ENCODE peak calls at places on chromosomes 16 and 17, in four cellular contexts. O, E, F and H are unnamed samples.

GRCh38 chr17:12530126-12530525 is 135.6 kb upstream of the MYOCD start:
- DNase-seq in F (no peak), E (no peak), O (no peak), H (no peak)

GRCh38 chr17:31491794-31492171 is 100.3 kb downstream of the RAB11FIP4 start:
- DNase-seq in E (no peak), F (no peak), O (no peak), H (no peak)

GRCh38 chr16:50839920-50840729 is 98.2 kb downstream of the CYLD start:
- DNase-seq in E (no peak), O (no peak), F (no peak), H (no peak)

GRCh38 chr16:72947379-72948237 is 100.3 kb downstream of the ZFHX3 start:
- DNase-seq in O (no peak), E (no peak), F (no peak), H (no peak)

GRCh38 chr17:30000001-30000754 is 58.7 kb downstream of the EFCAB5 start:
- DNase-seq in E (no peak), F (peak; percentile 16), O (no peak), H (no peak)

GRCh38 chr16:79172306-79172705 is 428.2 kb downstream of the MAF start:
- DNase-seq in O (no peak), E (no peak), F (no peak), H (no peak)

GRCh38 chr17:65385071-65385470 is 176.4 kb downstream of the AXIN2 start:
- DNase-seq in O (no peak), E (no peak), F (no peak), H (no peak)

GRCh38 chr17:81923302-81924260 is 4.0 kb downstream of the MAFG start:
- DNase-seq in O (no peak), E (peak; percentile 89), F (peak; percentile 85), H (peak; percentile 62)

GRCh38 chr16:83947642-83948234 is 5.3 kb upstream of the OSGIN1 start:
- DNase-seq in E (no peak), F (no peak), O (no peak), H (no peak)

GRCh38 chr16:44655-45054 is 8.8 kb downstream of the POLR3K start:
- DNase-seq in F (no peak), E (no peak), O (no peak), H (no peak)

GRCh38 chr17:2814499-2815341 is 18.5 kb downstream of the RAP1GAP2 start:
- DNase-seq in O (no peak), E (no peak), F (no peak), H (no peak)

GRCh38 chr17:37494401-37494831 is 4.7 kb downstream of the DUSP14 start:
- DNase-seq in E (no peak), F (no peak), O (no peak), H (no peak)

GRCh38 chr16:22813223-22813945 is 578 bp upstream of the HS3ST2 start:
- DNase-seq in O (peak; percentile 73), F (peak; percentile 27), E (no peak), H (no peak)

GRCh38 chr16:90077757-90078593 is 844 bp upstream of the PRDM7 start:
- DNase-seq in F (peak; percentile 46), E (no peak), O (no peak), H (peak; percentile 16)
- TF ChIP-seq CTCF in F (no peak), E (no peak), O (no peak), H (no peak)

DNA sequence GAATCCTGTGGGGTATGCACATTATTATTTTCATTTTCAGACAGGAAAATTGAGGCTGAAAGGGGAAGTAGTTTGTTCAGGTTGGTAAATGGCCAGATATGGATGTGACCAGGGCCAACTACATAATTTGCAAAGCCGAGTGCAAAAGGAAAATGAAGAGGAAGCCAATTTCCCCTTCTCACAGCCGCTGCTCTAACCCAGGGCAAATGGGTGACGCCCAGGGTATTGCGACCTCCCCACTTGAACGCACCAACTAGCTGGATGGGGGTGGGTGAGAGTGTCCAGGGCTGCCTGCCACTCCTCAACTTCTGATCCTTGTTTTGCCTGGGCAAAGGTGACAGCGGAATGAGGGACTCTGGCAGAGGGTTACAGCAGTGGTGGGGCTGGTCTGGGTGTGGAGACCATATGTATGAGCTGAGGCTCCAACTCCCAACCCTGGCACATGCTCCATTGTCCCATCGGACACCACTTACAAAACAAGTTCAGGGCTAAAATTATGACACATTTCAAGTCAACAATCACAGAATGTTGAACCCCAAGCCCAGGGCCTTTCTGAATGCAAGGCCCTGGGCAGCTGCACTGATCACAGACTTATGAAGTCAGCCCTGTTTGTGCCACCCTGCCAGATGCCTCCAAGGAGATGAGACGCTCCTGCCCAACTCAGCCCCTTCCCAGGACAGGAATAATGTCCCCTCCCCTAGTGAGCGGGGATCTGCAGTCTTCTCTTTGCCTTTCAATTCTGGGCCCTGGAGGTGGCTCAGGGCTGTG is 1.7 kb downstream of the ANKRD40CL start:
- DNase-seq in F (no peak), O (no peak), E (no peak), H (no peak)
- TF ChIP-seq CTCF in F (no peak), O (no peak), E (no peak), H (no peak)

GRCh38 chr16:20349615-20350014 is 2.9 kb downstream of the UMOD start:
- DNase-seq in F (no peak), E (no peak), O (no peak), H (no peak)

GRCh38 chr16:20347666-20348364 is 4.7 kb downstream of the UMOD start:
- DNase-seq in F (no peak), E (no peak), O (no peak), H (no peak)

GRCh38 chr16:20352615-20353014 is at the start of gene UMOD:
- DNase-seq in F (no peak), O (no peak), E (no peak), H (no peak)

GRCh38 chr16:20344630-20345029 is 7.9 kb downstream of the UMOD start:
- DNase-seq in F (no peak), O (no peak), E (no peak), H (no peak)

GRCh38 chr16:20348365-20349185 is 3.9 kb downstream of the UMOD start:
- DNase-seq in E (no peak), O (no peak), F (no peak), H (no peak)
- TF ChIP-seq CTCF in E (no peak), O (no peak), F (no peak), H (no peak)

DNA sequence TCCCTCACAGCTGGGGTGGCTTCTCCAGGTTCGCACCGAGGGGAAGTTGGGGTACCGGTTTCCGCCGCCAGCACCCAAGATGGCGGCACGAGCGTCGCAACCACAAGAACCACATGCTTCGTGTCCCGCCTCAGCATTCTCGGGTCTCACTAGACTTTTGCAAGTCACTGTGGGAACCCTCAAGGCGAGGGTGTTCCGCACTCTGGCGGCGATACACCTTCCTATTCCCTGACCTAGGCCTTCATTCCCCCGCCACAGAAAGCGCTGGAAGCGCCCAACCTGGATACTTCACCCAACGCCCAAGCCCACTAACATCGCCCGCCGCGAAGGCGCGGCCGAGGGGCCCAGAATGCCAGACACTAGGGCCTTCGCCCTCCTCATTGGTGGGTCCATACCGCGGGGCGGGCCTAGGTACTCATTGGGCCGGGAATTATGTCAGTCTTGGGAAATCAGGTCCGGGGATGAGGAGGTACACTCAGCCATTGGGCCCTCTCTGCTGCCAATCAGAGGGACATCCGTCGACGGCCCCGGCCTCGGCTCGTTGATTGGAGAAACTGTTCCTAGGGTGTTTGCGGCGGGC is 328 bp upstream of the NFE2L1 start:
- DNase-seq in F (peak; percentile 100), O (peak; percentile 100), E (peak; percentile 99), H (peak; percentile 100)
- TF ChIP-seq CTCF in F (no peak), O (no peak), E (no peak), H (no peak)

GRCh38 chr17:57834146-57834741 is 15.6 kb downstream of the MRPS23 start:
- DNase-seq in E (no peak), F (no peak), O (no peak), H (no peak)

GRCh38 chr17:57832299-57832698 is 17.5 kb downstream of the MRPS23 start:
- DNase-seq in F (no peak), E (no peak), O (no peak), H (no peak)

GRCh38 chr17:57835333-57835900 is 14.4 kb downstream of the MRPS23 start:
- DNase-seq in F (no peak), O (no peak), E (no peak), H (no peak)

GRCh38 chr17:57832711-57833596 is 16.9 kb downstream of the MRPS23 start:
- DNase-seq in O (no peak), F (peak; percentile 83), E (peak; percentile 53), H (peak; percentile 52)

DNA sequence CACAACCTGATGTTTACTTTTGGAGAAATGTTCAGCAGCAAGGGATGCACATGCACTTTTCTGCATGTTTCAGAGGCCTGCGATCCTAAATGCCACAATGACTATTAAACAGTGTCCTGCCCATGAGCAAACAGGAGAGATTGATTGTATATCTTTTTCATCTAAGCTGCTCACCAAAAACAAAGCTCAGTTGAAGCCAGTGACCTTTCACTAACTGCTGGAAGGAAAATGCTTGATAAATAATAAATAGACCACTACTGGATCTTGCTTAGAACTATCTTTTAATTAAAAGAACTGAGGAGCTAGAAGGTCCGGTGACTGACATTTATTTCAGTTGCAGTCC is 16.3 kb downstream of the MRPS23 start:
- DNase-seq in O (no peak), F (no peak), E (no peak), H (no peak)
- TF ChIP-seq CTCF in O (no peak), F (no peak), E (peak; percentile 44), H (no peak)

GRCh38 chr16:30068750-30069574 is 3.4 kb downstream of the ALDOA start:
- DNase-seq in F (peak; percentile 47), O (no peak), E (no peak), H (peak; percentile 70)
- TF ChIP-seq CTCF in F (peak; percentile 56), O (peak; percentile 12), E (peak; percentile 79), H (peak; percentile 82)

DNA sequence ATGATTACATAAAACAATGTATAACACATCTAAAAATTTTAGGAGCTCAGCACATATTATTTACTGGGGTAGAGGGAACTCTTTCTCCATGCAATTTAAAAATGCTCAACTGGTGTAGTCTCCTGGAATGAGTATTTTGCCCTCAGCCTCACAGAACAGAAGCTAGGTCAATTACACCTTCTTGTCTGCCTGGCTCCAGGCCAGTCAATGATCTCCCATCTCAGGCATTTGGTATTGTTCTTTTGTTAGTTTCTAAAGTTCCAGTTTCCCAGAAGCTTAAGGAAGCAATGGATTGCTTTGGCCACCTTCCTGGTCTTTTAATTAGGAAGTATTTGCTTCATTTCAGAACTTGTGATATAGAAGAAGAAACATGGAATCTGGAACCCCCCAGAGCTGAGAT is 360.3 kb upstream of the ASIC2 start:
- DNase-seq in F (peak; percentile 7), E (no peak), O (no peak), H (no peak)
- TF ChIP-seq CTCF in F (no peak), E (no peak), O (no peak), H (no peak)

GRCh38 chr16:1964506-1965471 is at the start of gene RPS2:
- DNase-seq in O (peak; percentile 99), E (peak; percentile 94), F (peak; percentile 99), H (peak; percentile 100)

GRCh38 chr16:1966460-1966859 is at the start of gene RNF151:
- DNase-seq in E (no peak), O (no peak), F (no peak), H (no peak)

GRCh38 chr16:1965610-1966009 is 984 bp upstream of the RPS2 start:
- DNase-seq in F (no peak), O (no peak), E (no peak), H (no peak)

GRCh38 chr16:1961651-1962067 is 2.3 kb downstream of the NDUFB10 start:
- DNase-seq in O (no peak), E (no peak), F (no peak), H (no peak)

DNA sequence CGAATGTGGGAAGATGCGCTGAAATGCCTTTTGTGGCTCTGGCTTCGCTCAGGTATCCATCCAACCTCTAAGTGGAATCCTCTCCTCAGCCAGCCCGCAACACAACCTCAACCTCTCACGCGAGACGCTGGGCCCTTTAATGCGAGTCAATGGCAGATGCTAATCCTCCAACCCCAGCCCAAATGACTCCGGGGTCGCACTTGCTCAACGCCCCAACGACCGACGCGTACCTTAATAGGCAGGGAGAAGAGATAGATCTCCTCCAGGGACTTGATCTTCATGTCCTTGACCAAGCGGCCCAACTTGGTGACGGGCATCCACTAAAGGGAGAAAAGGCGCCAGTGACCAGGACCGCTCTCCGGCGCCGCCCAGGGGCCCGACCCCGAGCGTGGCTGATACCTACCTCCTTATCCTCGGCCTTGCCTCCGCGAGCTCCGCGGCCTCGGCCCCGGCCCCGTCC is 550 bp downstream of the RPS2 start:
- DNase-seq in F (peak; percentile 43), E (no peak), O (no peak), H (no peak)
- TF ChIP-seq CTCF in F (no peak), E (no peak), O (no peak), H (no peak)